ENCODE peak calls at places on chromosomes 5 and 9, in eight cellular contexts. J, D, V, K, F, A, X and N are unnamed samples.
A peak's percentile ranks its signal among the peaks of the same experiment; 100 is the strongest.

GRCh38 chr9:92592946-92593860 is 57.4 kb upstream of the ECM2 start:
- DNase-seq in A (no peak), K (no peak), F (no peak), J (no peak), D (no peak), X (no peak), V (no peak), N (no peak)

GRCh38 chr5:16521561-16522090 is 56.0 kb upstream of the ZNF622 start:
- DNase-seq in F (no peak), D (no peak), A (no peak), J (peak; percentile 67), X (no peak), V (peak; percentile 15), K (no peak), N (no peak)

GRCh38 chr5:8019719-8020218 is 150.8 kb downstream of the MTRR start:
- DNase-seq in D (no peak), J (no peak), V (no peak), K (no peak), A (no peak), X (no peak), F (no peak), N (no peak)

GRCh38 chr9:4170231-4170630 is 129.6 kb downstream of the GLIS3 start:
- DNase-seq in X (no peak), K (no peak), D (no peak), A (no peak), V (no peak), F (no peak), J (no peak), N (no peak)

GRCh38 chr9:134575817-134576176 is 65.8 kb upstream of the COL5A1 start:
- DNase-seq in V (no peak), K (no peak), F (peak; percentile 2), J (peak; percentile 10), X (no peak), A (no peak), D (peak; percentile 14), N (peak; percentile 51)

GRCh38 chr5:35308391-35308790 is 78.1 kb upstream of the PRLR start:
- DNase-seq in J (no peak), K (no peak), X (no peak), A (no peak), F (no peak), V (no peak), D (no peak), N (no peak)

GRCh38 chr9:79166005-79166404 is 405.8 kb upstream of the TLE4 start:
- DNase-seq in J (no peak), D (no peak), X (no peak), A (no peak), V (no peak), K (peak; percentile 36), F (no peak), N (no peak)

GRCh38 chr5:10635257-10635860 is 71.5 kb downstream of the ANKRD33B start:
- DNase-seq in X (peak; percentile 87), F (no peak), K (peak; percentile 40), J (no peak), A (peak; percentile 62), V (no peak), D (no peak), N (no peak)

GRCh38 chr9:87556039-87556438 is 58.4 kb downstream of the DAPK1 start:
- DNase-seq in D (no peak), A (no peak), X (no peak), F (no peak), K (no peak), J (no peak), V (no peak), N (peak; percentile 44)

GRCh38 chr5:144191998-144192397 is 21.3 kb downstream of the KCTD16 start:
- DNase-seq in K (peak; percentile 93), J (no peak), V (peak; percentile 21), F (no peak), A (no peak), D (no peak), X (peak; percentile 42), N (no peak)

GRCh38 chr9:91086657-91087563 is 274.8 kb downstream of the AUH start:
- DNase-seq in X (no peak), A (no peak), D (no peak), F (no peak), K (no peak), J (no peak), V (no peak), N (no peak)

GRCh38 chr5:109409061-109409843 is 522 bp downstream of the PJA2 start:
- DNase-seq in V (peak; percentile 71), J (peak; percentile 78), K (peak; percentile 83), X (peak; percentile 76), A (peak; percentile 88), D (peak; percentile 70), F (peak; percentile 86), N (no peak)

GRCh38 chr9:16484178-16484577 is 386.3 kb downstream of the BNC2 start:
- DNase-seq in F (no peak), A (no peak), K (no peak), D (no peak), X (no peak), V (no peak), J (no peak), N (no peak)

GRCh38 chr5:32443541-32444190 is 874 bp downstream of the ZFR start:
- DNase-seq in D (peak; percentile 47), F (peak; percentile 78), J (peak; percentile 72), A (peak; percentile 64), V (peak; percentile 61), K (peak; percentile 44), X (peak; percentile 40), N (peak; percentile 86)

GRCh38 chr5:77133061-77133758 is 46.1 kb upstream of the ZBED3 start:
- DNase-seq in V (no peak), X (peak; percentile 99), K (peak; percentile 99), D (peak; percentile 71), J (no peak), A (no peak), F (no peak), N (no peak)

GRCh38 chr9:69546265-69546664 is 125.9 kb downstream of the APBA1 start:
- DNase-seq in D (no peak), X (peak; percentile 29), F (no peak), J (no peak), A (no peak), V (peak; percentile 74), K (no peak), N (no peak)

GRCh38 chr5:66807743-66808142 is 211.6 kb downstream of the MAST4 start:
- DNase-seq in J (no peak), D (no peak), K (peak; percentile 73), F (no peak), X (peak; percentile 92), V (no peak), A (no peak), N (no peak)

GRCh38 chr5:141439411-141440141 is 9.3 kb downstream of the PCDHGA12 start:
- DNase-seq in D (no peak), F (no peak), A (no peak), X (no peak), J (no peak), K (no peak), V (no peak), N (no peak)
- TF ChIP-seq CTCF in D (no peak), F (no peak), A (no peak), X (no peak), J (no peak), K (no peak), V (no peak), N (no peak)

GRCh38 chr5:57884346-57885102 is 401.9 kb upstream of the ACTBL2 start:
- DNase-seq in X (no peak), J (no peak), D (no peak), F (no peak), A (no peak), V (no peak), K (no peak), N (no peak)

GRCh38 chr5:57889558-57889957 is 406.9 kb upstream of the ACTBL2 start:
- DNase-seq in F (no peak), D (no peak), X (peak; percentile 94), V (peak; percentile 20), J (no peak), K (peak; percentile 82), A (no peak), N (no peak)

GRCh38 chr5:57891443-57891842 is 408.8 kb upstream of the ACTBL2 start:
- DNase-seq in V (no peak), D (no peak), J (no peak), F (no peak), A (no peak), K (no peak), X (no peak), N (no peak)

DNA sequence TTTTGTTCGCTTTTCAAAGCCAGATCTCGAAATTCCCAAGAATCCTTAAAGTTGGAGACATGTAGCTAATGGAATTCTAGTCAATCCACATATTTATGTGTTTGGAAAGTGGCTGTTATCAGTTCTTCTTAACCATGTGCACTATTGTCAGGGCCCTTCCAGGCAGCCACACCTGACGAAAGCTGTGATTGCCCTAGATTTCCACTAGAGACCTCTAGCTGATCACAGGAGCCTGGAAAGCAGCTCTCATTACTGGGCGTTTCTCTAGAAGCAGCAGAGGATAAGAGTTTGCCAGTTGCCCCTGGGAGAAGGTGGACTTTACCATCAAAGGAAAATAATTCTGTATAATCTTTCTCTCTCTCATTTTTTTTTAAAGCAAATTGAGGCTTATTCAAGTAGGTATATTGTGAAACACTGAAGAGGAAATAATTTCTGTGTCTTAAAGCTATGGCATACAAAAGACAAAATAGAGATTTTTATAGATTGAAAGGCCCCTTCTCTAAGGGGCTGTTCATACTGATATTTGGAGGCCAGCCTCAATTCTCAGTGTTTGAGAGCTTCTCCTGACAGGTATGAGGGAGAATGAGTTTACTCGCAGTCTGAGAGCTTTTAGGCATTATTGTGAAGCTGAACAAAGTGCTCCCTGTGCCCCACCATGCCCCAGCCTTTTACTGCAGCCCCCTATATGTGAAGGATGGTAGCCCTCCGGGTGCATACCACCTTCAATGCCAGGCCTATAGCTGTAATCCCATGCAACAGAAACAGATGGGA is 405.4 kb upstream of the ACTBL2 start:
- DNase-seq in X (peak; percentile 87), A (no peak), K (peak; percentile 84), V (peak; percentile 77), F (no peak), J (no peak), D (peak; percentile 51), N (no peak)
- TF ChIP-seq CTCF in X (peak; percentile 90), A (no peak), K (peak; percentile 88), V (peak; percentile 60), F (peak; percentile 60), J (peak; percentile 50), D (no peak), N (peak; percentile 71)

DNA sequence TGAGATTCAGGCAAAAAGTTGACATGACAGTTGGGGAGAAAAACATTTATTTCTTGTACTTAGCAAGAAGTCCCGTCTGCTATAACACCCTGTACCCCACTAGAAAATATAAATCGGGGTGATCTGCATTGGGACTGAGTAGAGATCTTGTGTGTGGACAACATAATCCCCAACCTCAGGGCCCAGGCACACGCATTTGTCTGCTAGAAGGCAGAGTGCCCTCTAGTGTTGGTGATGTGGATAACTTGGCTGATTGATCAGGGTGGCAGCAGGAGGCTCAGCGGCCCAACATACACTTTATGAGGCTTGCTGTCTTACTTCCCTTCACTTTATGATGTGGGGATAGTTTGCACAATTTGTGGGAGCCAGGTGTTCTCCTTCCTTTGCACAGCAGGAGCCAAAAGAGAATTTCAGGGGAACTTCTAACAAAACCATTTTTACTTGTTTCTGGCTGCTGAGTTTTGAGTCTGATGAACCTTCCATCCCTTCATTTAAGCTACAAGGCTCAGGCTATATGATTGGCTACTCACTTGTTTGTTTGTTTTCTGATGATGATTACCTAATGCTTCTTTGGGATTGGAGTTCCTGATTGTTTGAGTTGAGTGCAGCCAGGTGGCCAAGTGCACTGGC is 263.2 kb downstream of the DMAC1 start:
- DNase-seq in J (no peak), X (no peak), A (peak; percentile 44), K (peak; percentile 74), D (peak; percentile 44), F (no peak), V (peak; percentile 76), N (no peak)
- TF ChIP-seq CTCF in J (peak; percentile 61), X (peak; percentile 57), A (peak; percentile 37), K (peak; percentile 80), D (no peak), F (peak; percentile 65), V (peak; percentile 82), N (peak; percentile 64)

GRCh38 chr5:139637438-139638089 is 10.6 kb upstream of the CXXC5 start:
- DNase-seq in J (peak; percentile 87), X (no peak), K (peak; percentile 80), A (peak; percentile 90), D (peak; percentile 85), V (peak; percentile 84), F (peak; percentile 92), N (peak; percentile 94)
- TF ChIP-seq CTCF in J (peak; percentile 48), X (no peak), K (peak; percentile 22), A (no peak), D (no peak), V (no peak), F (peak; percentile 34), N (peak; percentile 29)